ENCODE peak calls at places on chromosomes 16 and 17, in six cellular contexts. S, M, U, X, I and R are unnamed samples.

GRCh38 chr17:17304521-17304985 is 1.4 kb downstream of the NT5M start:
- DNase-seq in S (no peak), M (no peak), U (no peak), X (no peak), I (no peak), R (no peak)

GRCh38 chr17:70332356-70332755 is 163.0 kb downstream of the KCNJ2 start:
- DNase-seq in S (no peak), M (no peak), U (no peak), X (no peak), I (no peak), R (no peak)

GRCh38 chr17:36937001-36937960 is at the start of gene LHX1:
- DNase-seq in S (no peak), M (peak; percentile 59), U (no peak), X (no peak), I (no peak), R (no peak)

GRCh38 chr17:10824874-10825273 is 13.0 kb downstream of the PIRT start:
- DNase-seq in S (no peak), M (no peak), U (no peak), X (no peak), I (no peak), R (no peak)

GRCh38 chr17:63433746-63434591 is 12.1 kb downstream of the CYB561 start:
- DNase-seq in S (no peak), M (peak; percentile 83), U (peak; percentile 63), X (no peak), I (peak; percentile 71), R (peak; percentile 83)

GRCh38 chr17:82301916-82302497 is 15.4 kb downstream of the CD7 start:
- DNase-seq in S (peak; percentile 46), M (peak; percentile 77), U (peak; percentile 56), X (no peak), I (no peak), R (no peak)

GRCh38 chr16:354971-355441 is 2.5 kb upstream of the AXIN1 start:
- DNase-seq in S (no peak), M (peak; percentile 77), U (no peak), X (no peak), I (no peak), R (no peak)

GRCh38 chr17:77491921-77492445 is 351.2 kb downstream of the SEC14L1 start:
- DNase-seq in S (no peak), M (peak; percentile 45), U (no peak), X (no peak), I (no peak), R (no peak)

GRCh38 chr16:58413359-58413758 is 21.1 kb downstream of the GINS3 start:
- DNase-seq in S (no peak), M (no peak), U (no peak), X (no peak), I (no peak), R (no peak)

GRCh38 chr17:63482509-63482908 is 5.6 kb downstream of the ACE start:
- DNase-seq in S (no peak), M (peak; percentile 50), U (no peak), X (no peak), I (no peak), R (no peak)

GRCh38 chr16:7714775-7715174 is 382.1 kb downstream of the RBFOX1 start:
- DNase-seq in S (no peak), M (no peak), U (no peak), X (no peak), I (no peak), R (no peak)

GRCh38 chr17:76683011-76683755 is 27.6 kb downstream of the MXRA7 start:
- DNase-seq in S (no peak), M (no peak), U (no peak), X (no peak), I (no peak), R (no peak)

GRCh38 chr17:34176440-34176839 is 78.6 kb upstream of the CCL2 start:
- DNase-seq in S (no peak), M (no peak), U (no peak), X (no peak), I (no peak), R (no peak)

GRCh38 chr17:28878981-28879380 is 18.6 kb downstream of the FLOT2 start:
- DNase-seq in S (no peak), M (peak; percentile 18), U (peak; percentile 74), X (no peak), I (no peak), R (peak; percentile 66)

GRCh38 chr17:65683428-65683827 is 122.0 kb upstream of the AXIN2 start:
- DNase-seq in S (no peak), M (no peak), U (no peak), X (no peak), I (no peak), R (no peak)

GRCh38 chr16:28823291-28823718 is 506 bp downstream of the ATXN2L start:
- DNase-seq in S (no peak), M (peak; percentile 84), U (no peak), X (peak; percentile 20), I (no peak), R (no peak)

GRCh38 chr17:18248811-18249210 is 9.7 kb downstream of the FLII start:
- DNase-seq in S (no peak), M (peak; percentile 48), U (no peak), X (no peak), I (no peak), R (no peak)

GRCh38 chr16:14307623-14308356 is 236.7 kb downstream of the MRTFB start:
- DNase-seq in S (no peak), M (peak; percentile 78), U (peak; percentile 61), X (no peak), I (no peak), R (peak; percentile 80)

GRCh38 chr17:81733507-81734404 is 21.7 kb downstream of the SLC25A10 start:
- DNase-seq in S (peak; percentile 47), M (peak; percentile 96), U (peak; percentile 76), X (peak; percentile 75), I (no peak), R (peak; percentile 80)

GRCh38 chr16:67150833-67151396 is at the start of gene B3GNT9:
- DNase-seq in S (no peak), M (peak; percentile 87), U (peak; percentile 59), X (no peak), I (no peak), R (no peak)

GRCh38 chr16:30046588-30046987 is 15.5 kb upstream of the TLCD3B start:
- DNase-seq in S (no peak), M (no peak), U (no peak), X (no peak), I (no peak), R (no peak)

GRCh38 chr16:67148656-67149275 is 2.0 kb downstream of the B3GNT9 start:
- DNase-seq in S (no peak), M (no peak), U (no peak), X (no peak), I (no peak), R (no peak)

GRCh38 chr16:82761236-82761635 is 134.5 kb downstream of the CDH13 start:
- DNase-seq in S (no peak), M (no peak), U (peak; percentile 79), X (no peak), I (no peak), R (peak; percentile 80)

GRCh38 chr17:70767102-70767701 is 597.9 kb downstream of the KCNJ2 start:
- DNase-seq in S (no peak), M (no peak), U (peak; percentile 43), X (no peak), I (peak; percentile 4), R (peak; percentile 48)

GRCh38 chr17:32805029-32805976 is 71.6 kb downstream of the MYO1D start:
- DNase-seq in S (no peak), M (no peak), U (no peak), X (no peak), I (no peak), R (no peak)

GRCh38 chr17:8402921-8403536 is 5.4 kb upstream of the RNF222 start:
- DNase-seq in S (no peak), M (no peak), U (no peak), X (no peak), I (no peak), R (no peak)

GRCh38 chr16:87678618-87679017 is 76.3 kb downstream of the JPH3 start:
- DNase-seq in S (no peak), M (no peak), U (no peak), X (no peak), I (no peak), R (peak; percentile 23)

GRCh38 chr16:3144331-3144881 is 9.6 kb downstream of the ZNF213 start:
- DNase-seq in S (no peak), M (peak; percentile 61), U (no peak), X (no peak), I (no peak), R (no peak)

GRCh38 chr17:79952265-79952877 is 83.3 kb downstream of the TBC1D16 start:
- DNase-seq in S (no peak), M (peak; percentile 73), U (no peak), X (no peak), I (no peak), R (no peak)

GRCh38 chr16:31085873-31086628 is 2.7 kb downstream of the PRSS53 start:
- DNase-seq in S (no peak), M (no peak), U (no peak), X (no peak), I (no peak), R (no peak)

GRCh38 chr17:72719582-72720493 is 372.6 kb downstream of the SLC39A11 start:
- DNase-seq in S (peak; percentile 8), M (no peak), U (peak; percentile 25), X (no peak), I (no peak), R (no peak)

GRCh38 chr16:65224471-65224870 is 102.6 kb upstream of the CDH11 start:
- DNase-seq in S (no peak), M (no peak), U (no peak), X (no peak), I (no peak), R (no peak)

GRCh38 chr17:34424814-34425490 is 61.9 kb upstream of the CCL1 start:
- DNase-seq in S (no peak), M (peak; percentile 50), U (no peak), X (no peak), I (no peak), R (no peak)